ENCODE peak calls at places on chromosomes 6 and 20, in seven cellular contexts. O is colonic mucosa, R is NCI-H1930, L is NCI-H1092, H is IMR-90, X is HuH-7.5, V is aorta. D is an unnamed sample.

GRCh38 chr6:14763139-14763538 is 482.7 kb upstream of the JARID2 start:
- DNase-seq in V (no peak), L (no peak), O (no peak), H (peak; percentile 84), R (no peak), X (no peak), D (no peak)

GRCh38 chr6:19465760-19466159 is 371.4 kb upstream of the ID4 start:
- DNase-seq in L (peak; percentile 9), X (no peak), R (no peak), V (no peak), H (peak; percentile 31), O (no peak), D (peak; percentile 40)

GRCh38 chr6:149060985-149061760 is 256.3 kb upstream of the TAB2 start:
- DNase-seq in R (peak; percentile 1), V (no peak), L (peak; percentile 86), H (peak; percentile 70), O (peak; percentile 87), X (no peak), D (no peak)

GRCh38 chr6:74519172-74519571 is 686.7 kb downstream of the COL12A1 start:
- DNase-seq in L (no peak), H (peak; percentile 81), R (no peak), O (no peak), V (no peak), X (no peak), D (peak; percentile 65)

GRCh38 chr20:56630086-56630493 is 984 bp downstream of the TFAP2C start:
- DNase-seq in V (peak; percentile 60), H (no peak), L (no peak), X (peak; percentile 60), O (peak; percentile 58), R (no peak), D (peak; percentile 93)

GRCh38 chr20:32971703-32972161 is 32.5 kb downstream of the SUN5 start:
- DNase-seq in O (peak; percentile 15), H (no peak), X (no peak), R (no peak), V (no peak), L (no peak), D (peak; percentile 9)

GRCh38 chr20:61630240-61630650 is 378.2 kb downstream of the CDH4 start:
- DNase-seq in X (no peak), R (no peak), H (no peak), V (no peak), O (no peak), L (no peak), D (no peak)

GRCh38 chr6:40755046-40755681 is 168.0 kb upstream of the LRFN2 start:
- DNase-seq in L (no peak), O (no peak), R (no peak), H (peak; percentile 56), X (no peak), V (no peak), D (peak; percentile 85)

GRCh38 chr20:50366270-50367103 is 143.7 kb upstream of the PTPN1 start:
- DNase-seq in O (peak; percentile 93), H (peak; percentile 75), X (peak; percentile 56), R (no peak), V (no peak), L (peak; percentile 91), D (no peak)

GRCh38 chr6:143059616-143060353 is 904 bp upstream of the AIG1 start:
- DNase-seq in O (peak; percentile 21), R (no peak), V (no peak), X (peak; percentile 20), L (no peak), H (peak; percentile 87), D (peak; percentile 56)

GRCh38 chr20:42589976-42590639 is 599.6 kb downstream of the PTPRT start:
- DNase-seq in H (no peak), L (no peak), X (no peak), O (no peak), R (no peak), V (no peak), D (no peak)

GRCh38 chr20:1887321-1887720 is 7.9 kb upstream of the SIRPA start:
- DNase-seq in V (no peak), H (no peak), L (no peak), O (peak; percentile 39), R (no peak), X (no peak), D (no peak)

GRCh38 chr6:145148392-145149175 is 586.7 kb downstream of the EPM2A start:
- DNase-seq in V (no peak), X (no peak), L (no peak), O (no peak), R (no peak), H (peak; percentile 63), D (peak; percentile 25)

GRCh38 chr20:53040678-53041674 is 68.8 kb downstream of the TSHZ2 start:
- DNase-seq in O (peak; percentile 25), V (peak; percentile 54), X (no peak), R (no peak), H (no peak), L (peak; percentile 93), D (peak; percentile 16)

GRCh38 chr6:156279306-156279969 is 497.7 kb upstream of the ARID1B start:
- DNase-seq in L (peak; percentile 4), R (no peak), O (no peak), X (no peak), H (no peak), V (no peak), D (no peak)

GRCh38 chr20:47456952-47457724 is 44.5 kb upstream of the NCOA3 start:
- DNase-seq in V (no peak), R (no peak), O (no peak), X (no peak), L (no peak), H (peak; percentile 72), D (peak; percentile 77)

GRCh38 chr6:159116343-159116742 is 52.9 kb upstream of the FNDC1 start:
- DNase-seq in R (no peak), V (peak; percentile 73), X (no peak), H (no peak), L (no peak), O (no peak), D (no peak)

GRCh38 chr6:26420607-26421235 is 18.6 kb downstream of the BTN3A1 start:
- DNase-seq in X (peak; percentile 15), L (no peak), R (no peak), O (peak; percentile 49), H (peak; percentile 42), V (no peak), D (peak; percentile 19)

D was measured in GM03348.